ENCODE peak calls at places on chromosomes 4 and X, in five cellular contexts. One of them, this sample, is unnamed.

GRCh38 chrX:40434947-40435346 is 145.8 kb upstream of the ATP6AP2 start:
- DNase-seq in T-cell: no peak
- DNase-seq in stimulated activated naive CD8-positive, alpha-beta T cell treated with anti-CD3 and anti-CD28 coated beads, Interleukin-15, Interleukin-2, amounts not matched to agents 100 U/mL and 50 U/mL, for 24 hours: no peak
- DNase-seq in lung: no peak
- DNase-seq in ELR: no peak
- DNase-seq in this sample: no peak

GRCh38 chr4:93617596-93617995 is 211.0 kb upstream of the ATOH1 start:
- DNase-seq in T-cell: no peak
- DNase-seq in stimulated activated naive CD8-positive, alpha-beta T cell treated with anti-CD3 and anti-CD28 coated beads, Interleukin-15, Interleukin-2, amounts not matched to agents 100 U/mL and 50 U/mL, for 24 hours: no peak
- DNase-seq in ELR: no peak
- DNase-seq in lung: no peak
- DNase-seq in this sample: no peak

GRCh38 chr4:189053621-189054020 is 887.1 kb upstream of the FRG1 start:
- DNase-seq in T-cell: no peak
- DNase-seq in ELR: no peak
- DNase-seq in lung: no peak
- DNase-seq in stimulated activated naive CD8-positive, alpha-beta T cell treated with anti-CD3 and anti-CD28 coated beads, Interleukin-15, Interleukin-2, amounts not matched to agents 100 U/mL and 50 U/mL, for 24 hours: no peak
- DNase-seq in this sample: no peak

GRCh38 chrX:106874075-106874474 is 29.1 kb downstream of the RIPPLY1 start:
- DNase-seq in lung: no peak
- DNase-seq in ELR: peak
- DNase-seq in stimulated activated naive CD8-positive, alpha-beta T cell treated with anti-CD3 and anti-CD28 coated beads, Interleukin-15, Interleukin-2, amounts not matched to agents 100 U/mL and 50 U/mL, for 24 hours: no peak
- DNase-seq in T-cell: no peak
- DNase-seq in this sample: no peak

GRCh38 chr4:76090241-76090691 is 15.8 kb downstream of the ART3 start:
- DNase-seq in lung: peak
- DNase-seq in ELR: peak
- DNase-seq in stimulated activated naive CD8-positive, alpha-beta T cell treated with anti-CD3 and anti-CD28 coated beads, Interleukin-15, Interleukin-2, amounts not matched to agents 100 U/mL and 50 U/mL, for 24 hours: no peak
- DNase-seq in T-cell: no peak
- DNase-seq in this sample: peak

GRCh38 chr4:121988950-121989349 is 37.1 kb upstream of the TRPC3 start:
- DNase-seq in lung: no peak
- DNase-seq in ELR: no peak
- DNase-seq in stimulated activated naive CD8-positive, alpha-beta T cell treated with anti-CD3 and anti-CD28 coated beads, Interleukin-15, Interleukin-2, amounts not matched to agents 100 U/mL and 50 U/mL, for 24 hours: no peak
- DNase-seq in T-cell: no peak
- DNase-seq in this sample: no peak

GRCh38 chr4:185270885-185271284 is 61.5 kb downstream of the SNX25 start:
- DNase-seq in stimulated activated naive CD8-positive, alpha-beta T cell treated with anti-CD3 and anti-CD28 coated beads, Interleukin-15, Interleukin-2, amounts not matched to agents 100 U/mL and 50 U/mL, for 24 hours: no peak
- DNase-seq in lung: no peak
- DNase-seq in T-cell: no peak
- DNase-seq in ELR: no peak
- DNase-seq in this sample: no peak

GRCh38 chrX:74018253-74018652 is 285.7 kb upstream of the ZCCHC13 start:
- DNase-seq in lung: no peak
- DNase-seq in ELR: no peak
- DNase-seq in stimulated activated naive CD8-positive, alpha-beta T cell treated with anti-CD3 and anti-CD28 coated beads, Interleukin-15, Interleukin-2, amounts not matched to agents 100 U/mL and 50 U/mL, for 24 hours: no peak
- DNase-seq in T-cell: no peak
- DNase-seq in this sample: no peak

GRCh38 chrX:16573781-16574180 is 76.2 kb upstream of the S100G start:
- DNase-seq in lung: no peak
- DNase-seq in stimulated activated naive CD8-positive, alpha-beta T cell treated with anti-CD3 and anti-CD28 coated beads, Interleukin-15, Interleukin-2, amounts not matched to agents 100 U/mL and 50 U/mL, for 24 hours: no peak
- DNase-seq in ELR: peak
- DNase-seq in T-cell: no peak
- DNase-seq in this sample: no peak

GRCh38 chrX:84339507-84340364 is 151.7 kb upstream of the RPS6KA6 start:
- DNase-seq in ELR: peak
- DNase-seq in lung: no peak
- DNase-seq in T-cell: no peak
- DNase-seq in stimulated activated naive CD8-positive, alpha-beta T cell treated with anti-CD3 and anti-CD28 coated beads, Interleukin-15, Interleukin-2, amounts not matched to agents 100 U/mL and 50 U/mL, for 24 hours: no peak
- DNase-seq in this sample: no peak

GRCh38 chr4:7865533-7865932 is 74.1 kb downstream of the AFAP1 start:
- DNase-seq in stimulated activated naive CD8-positive, alpha-beta T cell treated with anti-CD3 and anti-CD28 coated beads, Interleukin-15, Interleukin-2, amounts not matched to agents 100 U/mL and 50 U/mL, for 24 hours: no peak
- DNase-seq in ELR: no peak
- DNase-seq in T-cell: peak
- DNase-seq in lung: no peak
- DNase-seq in this sample: no peak

GRCh38 chrX:12721042-12721441 is 70.2 kb upstream of the PRPS2 start:
- DNase-seq in T-cell: no peak
- DNase-seq in stimulated activated naive CD8-positive, alpha-beta T cell treated with anti-CD3 and anti-CD28 coated beads, Interleukin-15, Interleukin-2, amounts not matched to agents 100 U/mL and 50 U/mL, for 24 hours: no peak
- DNase-seq in ELR: no peak
- DNase-seq in lung: no peak
- DNase-seq in this sample: no peak

GRCh38 chr4:41963105-41963504 is 18.5 kb upstream of the DCAF4L1 start:
- DNase-seq in T-cell: no peak
- DNase-seq in ELR: peak
- DNase-seq in lung: no peak
- DNase-seq in stimulated activated naive CD8-positive, alpha-beta T cell treated with anti-CD3 and anti-CD28 coated beads, Interleukin-15, Interleukin-2, amounts not matched to agents 100 U/mL and 50 U/mL, for 24 hours: no peak
- DNase-seq in this sample: peak

GRCh38 chr4:155509619-155510018 is 132.9 kb upstream of the MAP9 start:
- DNase-seq in T-cell: no peak
- DNase-seq in stimulated activated naive CD8-positive, alpha-beta T cell treated with anti-CD3 and anti-CD28 coated beads, Interleukin-15, Interleukin-2, amounts not matched to agents 100 U/mL and 50 U/mL, for 24 hours: no peak
- DNase-seq in ELR: no peak
- DNase-seq in lung: no peak
- DNase-seq in this sample: no peak

GRCh38 chrX:34893741-34894140 is 48.9 kb upstream of the FAM47B start:
- DNase-seq in lung: no peak
- DNase-seq in stimulated activated naive CD8-positive, alpha-beta T cell treated with anti-CD3 and anti-CD28 coated beads, Interleukin-15, Interleukin-2, amounts not matched to agents 100 U/mL and 50 U/mL, for 24 hours: no peak
- DNase-seq in T-cell: no peak
- DNase-seq in ELR: peak
- DNase-seq in this sample: no peak

GRCh38 chr4:31360786-31361185 is 640.6 kb downstream of the PCDH7 start:
- DNase-seq in stimulated activated naive CD8-positive, alpha-beta T cell treated with anti-CD3 and anti-CD28 coated beads, Interleukin-15, Interleukin-2, amounts not matched to agents 100 U/mL and 50 U/mL, for 24 hours: no peak
- DNase-seq in lung: no peak
- DNase-seq in ELR: peak
- DNase-seq in T-cell: no peak
- DNase-seq in this sample: no peak

GRCh38 chrX:140661657-140662056 is 47.9 kb upstream of the LINC00632 start:
- DNase-seq in lung: no peak
- DNase-seq in T-cell: no peak
- DNase-seq in stimulated activated naive CD8-positive, alpha-beta T cell treated with anti-CD3 and anti-CD28 coated beads, Interleukin-15, Interleukin-2, amounts not matched to agents 100 U/mL and 50 U/mL, for 24 hours: no peak
- DNase-seq in ELR: peak
- DNase-seq in this sample: no peak

GRCh38 chrX:30190426-30190825 is 24.9 kb upstream of the MAGEB2 start:
- DNase-seq in stimulated activated naive CD8-positive, alpha-beta T cell treated with anti-CD3 and anti-CD28 coated beads, Interleukin-15, Interleukin-2, amounts not matched to agents 100 U/mL and 50 U/mL, for 24 hours: no peak
- DNase-seq in lung: no peak
- DNase-seq in T-cell: no peak
- DNase-seq in ELR: no peak
- DNase-seq in this sample: no peak

GRCh38 chr4:46123872-46124755 is at the start of gene GABRG1:
- DNase-seq in lung: no peak
- DNase-seq in stimulated activated naive CD8-positive, alpha-beta T cell treated with anti-CD3 and anti-CD28 coated beads, Interleukin-15, Interleukin-2, amounts not matched to agents 100 U/mL and 50 U/mL, for 24 hours: no peak
- DNase-seq in T-cell: no peak
- DNase-seq in ELR: no peak
- DNase-seq in this sample: no peak